ENCODE peak calls at places on chromosome 2, in eight cellular contexts. One of them, this sample, is unnamed.

GRCh38 chr2:164145093-164145987 is 409.5 kb upstream of the FIGN start:
- DNase-seq in stomach: no peak
- DNase-seq in NB4: no peak
- DNase-seq in choroid plexus epithelial cell: peak; percentile 82
- DNase-seq in PC-3: no peak
- DNase-seq in heart left ventricle: no peak
- DNase-seq in testis: no peak
- DNase-seq in CD8-positive, alpha-beta T cell: no peak
- DNase-seq in this sample: peak; percentile 57

GRCh38 chr2:72993147-72993546 is 75.8 kb downstream of the EMX1 start:
- DNase-seq in CD8-positive, alpha-beta T cell: no peak
- DNase-seq in testis: peak; percentile 36
- DNase-seq in heart left ventricle: no peak
- DNase-seq in choroid plexus epithelial cell: peak; percentile 36
- DNase-seq in NB4: peak; percentile 62
- DNase-seq in stomach: peak; percentile 26
- DNase-seq in PC-3: peak; percentile 64
- DNase-seq in this sample: peak; percentile 14

GRCh38 chr2:68908392-68908970 is 37.3 kb upstream of the BMP10 start:
- DNase-seq in heart left ventricle: peak; percentile 60
- DNase-seq in testis: peak; percentile 72
- DNase-seq in choroid plexus epithelial cell: peak; percentile 69
- DNase-seq in NB4: peak; percentile 98
- DNase-seq in CD8-positive, alpha-beta T cell: peak; percentile 66
- DNase-seq in stomach: peak; percentile 87
- DNase-seq in PC-3: peak; percentile 98
- DNase-seq in this sample: peak; percentile 90

GRCh38 chr2:162768646-162769045 is 69.9 kb downstream of the KCNH7 start:
- DNase-seq in NB4: no peak
- DNase-seq in heart left ventricle: no peak
- DNase-seq in stomach: no peak
- DNase-seq in CD8-positive, alpha-beta T cell: no peak
- DNase-seq in testis: no peak
- DNase-seq in PC-3: no peak
- DNase-seq in choroid plexus epithelial cell: no peak
- DNase-seq in this sample: peak; percentile 34

GRCh38 chr2:1663621-1664020 is 80.7 kb downstream of the PXDN start:
- DNase-seq in PC-3: no peak
- DNase-seq in testis: no peak
- DNase-seq in heart left ventricle: no peak
- DNase-seq in stomach: peak; percentile 23
- DNase-seq in CD8-positive, alpha-beta T cell: no peak
- DNase-seq in NB4: no peak
- DNase-seq in choroid plexus epithelial cell: no peak
- DNase-seq in this sample: no peak

GRCh38 chr2:197277726-197278259 is 32.8 kb downstream of the ANKRD44 start:
- DNase-seq in heart left ventricle: no peak
- DNase-seq in CD8-positive, alpha-beta T cell: no peak
- DNase-seq in stomach: no peak
- DNase-seq in choroid plexus epithelial cell: no peak
- DNase-seq in NB4: no peak
- DNase-seq in testis: no peak
- DNase-seq in PC-3: no peak
- DNase-seq in this sample: no peak

GRCh38 chr2:200179201-200179600 is 127.3 kb upstream of the SPATS2L start:
- DNase-seq in heart left ventricle: no peak
- DNase-seq in choroid plexus epithelial cell: no peak
- DNase-seq in PC-3: no peak
- DNase-seq in stomach: no peak
- DNase-seq in CD8-positive, alpha-beta T cell: no peak
- DNase-seq in testis: no peak
- DNase-seq in NB4: no peak
- DNase-seq in this sample: no peak

GRCh38 chr2:160429248-160430000 is 64.2 kb downstream of the RBMS1 start:
- DNase-seq in CD8-positive, alpha-beta T cell: no peak
- DNase-seq in NB4: peak; percentile 83
- DNase-seq in choroid plexus epithelial cell: peak; percentile 81
- DNase-seq in stomach: no peak
- DNase-seq in testis: no peak
- DNase-seq in heart left ventricle: no peak
- DNase-seq in PC-3: peak; percentile 89
- DNase-seq in this sample: peak; percentile 80

GRCh38 chr2:130837175-130837810 is 579 bp downstream of the ARHGEF4 start:
- DNase-seq in choroid plexus epithelial cell: no peak
- DNase-seq in heart left ventricle: no peak
- DNase-seq in testis: no peak
- DNase-seq in CD8-positive, alpha-beta T cell: no peak
- DNase-seq in NB4: no peak
- DNase-seq in stomach: no peak
- DNase-seq in PC-3: no peak
- DNase-seq in this sample: no peak

GRCh38 chr2:128628996-128629395 is 310.3 kb upstream of the HS6ST1 start:
- DNase-seq in testis: no peak
- DNase-seq in CD8-positive, alpha-beta T cell: no peak
- DNase-seq in stomach: peak; percentile 5
- DNase-seq in PC-3: no peak
- DNase-seq in heart left ventricle: no peak
- DNase-seq in NB4: no peak
- DNase-seq in choroid plexus epithelial cell: no peak
- DNase-seq in this sample: no peak

GRCh38 chr2:233867993-233868532 is at the start of gene MSL3B:
- DNase-seq in testis: peak; percentile 56
- DNase-seq in PC-3: peak; percentile 76
- DNase-seq in NB4: peak; percentile 75
- DNase-seq in heart left ventricle: peak; percentile 36
- DNase-seq in choroid plexus epithelial cell: peak; percentile 61
- DNase-seq in CD8-positive, alpha-beta T cell: peak; percentile 21
- DNase-seq in stomach: peak; percentile 51
- DNase-seq in this sample: peak; percentile 55

GRCh38 chr2:173291412-173291811 is 63.3 kb upstream of the CDCA7 start:
- DNase-seq in stomach: no peak
- DNase-seq in testis: no peak
- DNase-seq in choroid plexus epithelial cell: no peak
- DNase-seq in CD8-positive, alpha-beta T cell: no peak
- DNase-seq in PC-3: no peak
- DNase-seq in heart left ventricle: no peak
- DNase-seq in NB4: no peak
- DNase-seq in this sample: no peak

GRCh38 chr2:222594679-222595078 is 61.2 kb downstream of the FARSB start:
- DNase-seq in heart left ventricle: no peak
- DNase-seq in choroid plexus epithelial cell: peak; percentile 90
- DNase-seq in testis: no peak
- DNase-seq in stomach: no peak
- DNase-seq in NB4: peak; percentile 14
- DNase-seq in PC-3: peak; percentile 55
- DNase-seq in CD8-positive, alpha-beta T cell: no peak
- DNase-seq in this sample: peak; percentile 74

GRCh38 chr2:100852999-100853908 is 33.3 kb downstream of the NPAS2 start:
- DNase-seq in PC-3: peak; percentile 34
- DNase-seq in heart left ventricle: no peak
- DNase-seq in testis: no peak
- DNase-seq in CD8-positive, alpha-beta T cell: no peak
- DNase-seq in NB4: peak; percentile 66
- DNase-seq in choroid plexus epithelial cell: peak; percentile 27
- DNase-seq in stomach: no peak
- DNase-seq in this sample: no peak

GRCh38 chr2:112304298-112304941 is 29.0 kb downstream of the ZC3H6 start:
- DNase-seq in heart left ventricle: no peak
- DNase-seq in stomach: no peak
- DNase-seq in PC-3: no peak
- DNase-seq in testis: no peak
- DNase-seq in choroid plexus epithelial cell: no peak
- DNase-seq in NB4: no peak
- DNase-seq in CD8-positive, alpha-beta T cell: no peak
- DNase-seq in this sample: no peak

DNA sequence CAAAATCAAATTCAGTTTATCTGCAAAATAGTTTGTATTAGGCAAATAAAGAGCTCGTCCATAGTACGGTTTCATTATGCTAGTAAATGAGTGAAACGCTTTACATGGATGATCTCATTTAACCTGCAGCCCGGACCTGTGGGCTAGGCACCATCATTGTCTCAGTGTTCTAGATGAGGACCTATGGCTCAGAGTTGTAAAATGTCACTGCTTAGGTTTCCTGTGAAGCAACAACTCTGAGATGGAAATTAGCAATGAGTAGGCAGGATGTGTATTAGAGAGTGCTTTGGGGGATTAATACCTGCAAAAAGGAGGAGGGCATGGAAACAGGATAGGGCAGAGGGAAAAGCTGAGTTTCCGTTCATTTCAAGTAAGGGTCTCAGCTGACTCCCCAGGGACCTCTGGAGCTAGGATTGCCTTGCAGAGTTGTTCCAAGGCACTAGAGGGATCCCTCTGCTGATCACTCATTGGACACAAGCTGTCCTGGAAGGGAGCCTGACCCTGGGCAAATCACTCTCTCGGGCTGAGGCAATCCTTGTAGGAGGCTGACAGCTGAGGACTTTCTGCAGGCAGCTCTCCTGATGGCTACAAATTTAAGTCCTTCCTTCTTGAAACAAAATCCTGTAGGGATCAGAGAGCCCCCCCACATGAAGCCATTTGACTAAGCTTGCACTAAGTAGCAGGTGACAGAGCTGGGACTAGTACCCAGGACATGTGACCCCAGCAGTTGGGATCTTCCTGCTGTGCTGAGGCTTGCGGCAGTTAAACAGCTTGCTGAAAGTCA is 58.8 kb upstream of the SIX2 start:
- DNase-seq in CD8-positive, alpha-beta T cell: no peak
- DNase-seq in choroid plexus epithelial cell: peak; percentile 57
- DNase-seq in heart left ventricle: no peak
- DNase-seq in NB4: no peak
- DNase-seq in testis: no peak
- DNase-seq in stomach: no peak
- DNase-seq in PC-3: no peak
- DNase-seq in this sample: no peak
- TF ChIP-seq CTCF in CD8-positive, alpha-beta T cell: no peak
- TF ChIP-seq CTCF in choroid plexus epithelial cell: peak; percentile 37
- TF ChIP-seq CTCF in heart left ventricle: no peak
- TF ChIP-seq CTCF in NB4: no peak
- TF ChIP-seq CTCF in testis: no peak
- TF ChIP-seq CTCF in stomach: no peak
- TF ChIP-seq CTCF in PC-3: no peak
- TF ChIP-seq CTCF in this sample: no peak

DNA sequence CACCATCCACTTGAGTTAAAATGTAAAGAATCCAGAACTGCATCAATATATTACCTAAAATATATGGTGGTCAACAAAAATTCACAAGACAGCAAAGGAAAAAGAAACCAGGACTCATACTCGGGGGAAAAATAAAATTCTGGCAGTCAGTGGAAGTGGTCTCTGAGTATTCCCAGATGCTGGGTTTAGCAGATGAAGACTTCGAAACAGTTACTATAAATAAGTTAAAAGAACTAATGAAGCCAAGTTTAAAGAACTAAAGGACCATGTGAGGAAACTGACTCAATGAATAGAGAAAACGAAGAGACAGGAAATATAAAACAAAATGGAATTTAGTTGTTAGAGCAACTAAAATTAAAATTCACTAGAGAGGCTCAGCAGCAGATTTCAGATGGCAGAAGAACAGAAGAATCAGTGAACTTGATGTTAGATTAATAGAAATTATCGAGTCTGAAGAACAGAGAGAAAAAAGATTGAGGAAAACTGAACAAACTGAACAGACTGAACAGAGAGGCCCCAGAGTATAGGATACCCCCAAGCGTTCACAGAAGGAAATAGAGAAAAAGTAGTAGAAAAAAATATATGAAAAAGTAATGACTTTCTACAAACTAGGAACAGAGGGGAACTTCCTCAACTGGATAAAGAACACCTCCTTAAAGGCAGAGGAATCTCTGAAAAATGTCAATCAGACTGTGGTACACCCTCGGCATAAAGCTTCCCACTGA is 27.9 kb downstream of the MGAT4A start:
- DNase-seq in testis: no peak
- DNase-seq in NB4: no peak
- DNase-seq in PC-3: no peak
- DNase-seq in CD8-positive, alpha-beta T cell: no peak
- DNase-seq in stomach: no peak
- DNase-seq in choroid plexus epithelial cell: no peak
- DNase-seq in heart left ventricle: no peak
- DNase-seq in this sample: no peak
- H3K4me3 ChIP-seq in testis: no peak overlapping the region
- H3K4me3 ChIP-seq in NB4: no peak overlapping the region
- H3K4me3 ChIP-seq in PC-3: no peak overlapping the region
- H3K4me3 ChIP-seq in CD8-positive, alpha-beta T cell: no peak overlapping the region
- H3K4me3 ChIP-seq in stomach: no peak overlapping the region
- H3K4me3 ChIP-seq in choroid plexus epithelial cell: no peak overlapping the region
- H3K4me3 ChIP-seq in heart left ventricle: peak overlapping the region; percentile 37
- H3K4me3 ChIP-seq in this sample: no peak overlapping the region

DNA sequence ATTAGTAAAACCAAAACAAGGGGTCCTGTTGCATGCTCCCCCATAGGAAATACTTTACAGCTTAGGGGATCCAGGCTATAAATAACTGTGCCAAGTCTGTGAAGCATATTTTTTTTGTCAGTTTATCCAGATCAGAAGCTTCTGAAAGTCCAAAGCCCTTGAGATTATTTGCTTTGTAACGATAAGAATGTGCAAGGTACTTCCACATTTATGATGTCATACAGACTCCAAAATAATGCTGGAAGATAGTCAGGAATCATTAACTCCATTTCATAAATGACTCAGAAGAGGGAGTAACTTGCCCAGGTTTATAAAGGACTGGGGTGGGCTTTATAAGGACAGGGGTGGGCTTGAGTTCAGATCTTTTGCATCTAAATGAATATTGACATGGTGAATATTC is 29.3 kb downstream of the RDH14 start:
- DNase-seq in choroid plexus epithelial cell: no peak
- DNase-seq in NB4: no peak
- DNase-seq in heart left ventricle: no peak
- DNase-seq in PC-3: no peak
- DNase-seq in CD8-positive, alpha-beta T cell: no peak
- DNase-seq in stomach: no peak
- DNase-seq in testis: no peak
- DNase-seq in this sample: no peak
- TF ChIP-seq CTCF in choroid plexus epithelial cell: no peak
- TF ChIP-seq CTCF in NB4: no peak
- TF ChIP-seq CTCF in heart left ventricle: no peak
- TF ChIP-seq CTCF in PC-3: no peak
- TF ChIP-seq CTCF in CD8-positive, alpha-beta T cell: no peak
- TF ChIP-seq CTCF in stomach: no peak
- TF ChIP-seq CTCF in testis: no peak
- TF ChIP-seq CTCF in this sample: no peak

DNA sequence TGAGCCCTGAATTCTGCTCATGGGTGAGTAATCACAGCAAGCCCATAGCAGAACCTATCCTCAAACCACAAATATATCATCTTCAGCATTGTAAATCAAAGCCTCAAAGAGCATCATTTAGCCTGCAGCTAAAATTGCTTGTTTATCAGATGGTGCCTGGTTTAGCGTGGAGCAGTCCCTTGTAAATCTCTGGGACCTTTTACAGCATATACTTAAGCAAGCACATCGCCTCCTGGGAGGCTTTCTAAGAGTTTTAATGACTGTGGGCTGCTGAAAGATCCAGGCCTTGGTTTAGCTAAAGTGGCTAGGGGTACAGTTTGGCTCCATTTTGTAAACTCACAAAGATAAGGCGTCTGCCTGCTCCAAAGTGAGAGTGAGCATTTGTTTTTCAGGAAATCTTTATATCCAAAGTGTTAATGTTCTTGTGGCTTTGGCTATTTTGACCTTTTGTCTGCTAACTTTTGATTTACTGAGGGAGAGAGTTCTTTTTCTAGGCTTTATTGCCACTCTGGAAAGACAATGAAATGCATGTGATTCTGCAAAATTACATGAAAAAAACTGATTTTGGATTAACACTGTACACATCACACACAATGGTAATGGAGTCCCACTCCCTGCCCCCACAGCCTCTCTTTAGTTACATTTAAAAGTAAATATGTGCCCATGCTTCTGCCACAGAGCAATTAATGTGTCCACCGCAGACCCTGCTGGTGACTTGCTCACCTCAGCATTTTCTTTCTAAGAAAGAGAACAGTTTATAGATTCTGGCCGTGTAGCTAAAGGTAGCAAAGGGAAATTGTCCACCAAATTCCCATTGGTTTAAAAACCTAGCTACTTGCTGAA is 194.8 kb downstream of the LNPK start:
- DNase-seq in choroid plexus epithelial cell: no peak
- DNase-seq in stomach: no peak
- DNase-seq in CD8-positive, alpha-beta T cell: no peak
- DNase-seq in PC-3: peak; percentile 35
- DNase-seq in heart left ventricle: no peak
- DNase-seq in testis: no peak
- DNase-seq in NB4: no peak
- DNase-seq in this sample: no peak
- H3K4me3 ChIP-seq in choroid plexus epithelial cell: no peak overlapping the region
- H3K4me3 ChIP-seq in stomach: no peak overlapping the region
- H3K4me3 ChIP-seq in CD8-positive, alpha-beta T cell: no peak overlapping the region
- H3K4me3 ChIP-seq in PC-3: no peak overlapping the region
- H3K4me3 ChIP-seq in heart left ventricle: no peak overlapping the region
- H3K4me3 ChIP-seq in testis: no peak overlapping the region
- H3K4me3 ChIP-seq in NB4: no peak overlapping the region
- H3K4me3 ChIP-seq in this sample: no peak overlapping the region